ENCODE peak calls at places on chromosome 4, in eight cellular contexts. L is A549, R is H1, H is tibial nerve, X is esophagus muscularis mucosa, Q is suprapubic skin, B is stomach, N is HepG2. I is an unnamed sample. For H3K4me1, the result is how much of the 10 kb centered on the place peaks cover.

GRCh38 chr4:27692098-27692679 is 831.5 kb downstream of the STIM2 start:
- DNase-seq in L (peak), R (no peak), H (no peak), X (no peak), Q (no peak), B (no peak), N (peak), I (no peak)

GRCh38 chr4:164904336-164904735 is 27.4 kb downstream of the APELA start:
- DNase-seq in L (no peak), R (no peak), H (no peak), X (no peak), Q (no peak), B (no peak), N (no peak), I (no peak)

GRCh38 chr4:185591679-185592141 is 56.4 kb upstream of the PDLIM3 start:
- DNase-seq in L (no peak), R (no peak), H (no peak), X (no peak), Q (no peak), B (no peak), N (peak), I (no peak)

GRCh38 chr4:1871471-1872021 is 353 bp downstream of the NSD2 start:
- DNase-seq in L (peak), R (peak), H (no peak), X (no peak), Q (peak), B (no peak), N (no peak), I (peak)

GRCh38 chr4:54837576-54838140 is 179.9 kb downstream of the KIT start:
- DNase-seq in L (no peak), R (no peak), H (no peak), X (no peak), Q (no peak), B (no peak), N (no peak), I (no peak)

GRCh38 chr4:82865592-82865991 is 25.4 kb downstream of the SEC31A start:
- DNase-seq in L (peak), R (no peak), H (peak), X (no peak), Q (no peak), B (no peak), N (peak), I (no peak)

GRCh38 chr4:128427832-128428366 is 140.3 kb upstream of the PGRMC2 start:
- DNase-seq in L (peak), R (no peak), H (peak), X (no peak), Q (no peak), B (peak), N (peak), I (no peak)

GRCh38 chr4:68216501-68216900 is 29.0 kb downstream of the TMPRSS11B start:
- DNase-seq in L (no peak), R (no peak), H (no peak), X (no peak), Q (no peak), B (no peak), N (no peak), I (no peak)

GRCh38 chr4:87179751-87180150 is 40.7 kb downstream of the KLHL8 start:
- DNase-seq in L (no peak), R (no peak), H (no peak), X (no peak), Q (no peak), B (no peak), N (no peak), I (no peak)

GRCh38 chr4:52197351-52197750 is 146.2 kb downstream of the SPATA18 start:
- DNase-seq in L (no peak), R (no peak), H (no peak), X (no peak), Q (no peak), B (no peak), N (no peak), I (no peak)

GRCh38 chr4:81482344-81482743 is 10.6 kb upstream of the RASGEF1B start:
- DNase-seq in L (no peak), R (no peak), H (no peak), X (no peak), Q (no peak), B (no peak), N (no peak), I (no peak)

GRCh38 chr4:55768291-55768690 is 51.3 kb upstream of the EXOC1L start:
- DNase-seq in L (peak), R (no peak), H (no peak), X (no peak), Q (no peak), B (no peak), N (peak), I (no peak)

DNA sequence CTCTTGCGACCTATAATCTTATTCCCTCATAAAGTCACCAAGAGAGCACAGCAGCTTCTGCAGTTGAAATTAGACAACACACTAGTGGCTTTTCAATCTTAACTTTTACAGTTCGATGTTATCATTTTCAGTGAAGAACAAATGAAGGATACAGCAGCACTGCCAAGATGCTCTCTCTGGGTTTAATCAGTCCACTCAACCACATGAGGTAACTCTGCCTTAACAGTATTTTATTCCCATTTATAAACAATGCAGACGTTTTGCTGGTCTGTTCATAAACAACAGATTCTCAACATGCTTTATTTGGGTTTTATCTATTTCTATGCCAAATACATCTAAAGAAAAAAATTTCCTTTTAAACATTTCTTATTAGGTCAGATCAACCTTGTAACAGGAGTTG is 646.0 kb upstream of the FAM241A start:
- DNase-seq in L (no peak), R (no peak), H (no peak), X (no peak), Q (no peak), B (no peak), N (no peak), I (no peak)
- TF ChIP-seq EP300 in L (no peak), R (no peak), H (no peak), X (no peak), Q (no peak), B (no peak), N (no peak), I (no peak)

DNA sequence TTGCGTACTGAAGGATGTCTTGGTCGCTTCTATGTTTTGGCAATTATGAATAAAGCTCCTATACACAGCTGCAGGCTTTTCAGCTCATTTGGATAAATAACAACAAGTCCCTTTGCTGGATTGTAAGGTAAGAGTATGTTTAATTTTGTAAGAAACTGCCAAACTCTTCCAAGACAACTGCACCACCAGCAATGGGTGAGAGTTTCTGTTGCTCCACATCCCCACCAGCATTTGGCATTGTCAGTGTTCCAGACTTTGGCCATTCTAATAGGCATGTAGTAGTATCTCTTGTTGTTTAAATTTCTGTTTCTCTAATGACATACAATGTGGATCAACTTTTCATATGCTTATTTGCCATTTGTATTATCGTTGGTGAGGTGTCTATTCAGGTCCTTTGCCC is 44.3 kb downstream of the FNIP2 start:
- DNase-seq in L (no peak), R (no peak), H (no peak), X (no peak), Q (no peak), B (no peak), N (no peak), I (no peak)
- H3K4me1 ChIP-seq in L (under half), R (under half), H (under half), X (half or more), Q (under half), B (half or more), N (half or more), I (under half)

DNA sequence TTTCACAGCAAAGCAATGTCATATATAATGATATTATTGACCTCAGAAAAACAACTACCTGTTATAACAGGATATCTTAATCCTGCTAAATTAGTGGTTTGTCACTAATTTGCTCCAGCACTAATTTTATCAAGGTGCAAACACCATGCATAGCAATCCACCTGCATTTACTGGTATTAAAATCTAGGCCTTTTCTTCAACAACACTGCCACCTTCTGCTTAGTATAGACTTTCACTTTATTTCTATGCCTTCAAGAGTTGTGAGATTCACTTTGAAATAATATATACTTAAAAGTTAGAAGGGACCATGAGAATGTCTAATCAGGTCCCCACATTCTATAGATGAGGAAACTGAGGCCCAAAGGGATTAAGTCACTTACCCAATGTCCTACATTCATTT is 82.1 kb upstream of the IQCM start:
- DNase-seq in L (peak), R (no peak), H (no peak), X (no peak), Q (no peak), B (no peak), N (no peak), I (no peak)
- H3K27ac ChIP-seq in L (no peak), R (no peak), H (no peak), X (no peak), Q (no peak), B (no peak), N (no peak), I (no peak)

GRCh38 chr4:138007572-138007971 is 234.6 kb downstream of the SLC7A11 start:
- DNase-seq in L (no peak), R (no peak), H (no peak), X (no peak), Q (no peak), B (no peak), N (peak), I (no peak)
- TF ChIP-seq EP300 in L (no peak), R (no peak), H (no peak), X (no peak), Q (no peak), B (no peak), N (no peak), I (no peak)

GRCh38 chr4:124420166-124420695 is 292.3 kb downstream of the ANKRD50 start:
- DNase-seq in L (no peak), R (no peak), H (no peak), X (no peak), Q (no peak), B (no peak), N (no peak), I (no peak)

GRCh38 chr4:124414641-124415040 is 297.9 kb downstream of the ANKRD50 start:
- DNase-seq in L (no peak), R (no peak), H (no peak), X (no peak), Q (no peak), B (no peak), N (no peak), I (no peak)

GRCh38 chr4:124415206-124415605 is 297.3 kb downstream of the ANKRD50 start:
- DNase-seq in L (no peak), R (no peak), H (no peak), X (no peak), Q (no peak), B (no peak), N (no peak), I (no peak)
- H3K4me1 ChIP-seq in L (under half), R (under half), H (under half), X (under half), Q (under half), B (under half), N (under half), I (under half)

DNA sequence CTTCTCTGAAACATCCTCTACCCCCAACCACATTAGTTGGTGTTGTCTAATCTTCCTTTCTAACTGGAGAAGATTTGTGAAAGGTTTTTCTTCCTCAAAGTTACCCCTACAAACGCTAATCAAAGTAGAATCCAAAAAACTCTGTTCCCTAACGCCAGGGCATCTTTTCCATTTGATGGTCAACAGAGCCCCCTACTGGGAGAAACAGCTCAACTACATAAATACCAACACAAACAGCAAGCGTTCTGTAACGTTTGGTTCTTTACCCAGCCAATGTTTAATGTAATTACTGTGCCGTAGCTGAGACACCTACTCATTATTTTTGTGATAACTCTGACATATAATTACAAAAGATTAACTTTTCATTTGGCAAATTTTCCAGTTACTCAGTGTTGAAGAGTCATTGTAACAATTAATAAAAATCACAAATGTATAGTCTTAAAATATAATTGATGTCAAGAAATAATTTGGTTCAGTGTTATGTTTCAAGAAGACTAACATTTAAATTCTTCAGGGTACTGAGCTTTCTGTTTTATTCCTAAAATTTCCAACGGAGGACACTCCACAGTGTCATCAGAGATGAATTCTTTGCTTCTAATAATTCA is 94.9 kb upstream of the TBC1D9 start:
- DNase-seq in L (peak), R (peak), H (peak), X (no peak), Q (no peak), B (peak), N (peak), I (peak)
- H3K27ac ChIP-seq in L (no peak), R (no peak), H (no peak), X (no peak), Q (no peak), B (no peak), N (no peak), I (no peak)

DNA sequence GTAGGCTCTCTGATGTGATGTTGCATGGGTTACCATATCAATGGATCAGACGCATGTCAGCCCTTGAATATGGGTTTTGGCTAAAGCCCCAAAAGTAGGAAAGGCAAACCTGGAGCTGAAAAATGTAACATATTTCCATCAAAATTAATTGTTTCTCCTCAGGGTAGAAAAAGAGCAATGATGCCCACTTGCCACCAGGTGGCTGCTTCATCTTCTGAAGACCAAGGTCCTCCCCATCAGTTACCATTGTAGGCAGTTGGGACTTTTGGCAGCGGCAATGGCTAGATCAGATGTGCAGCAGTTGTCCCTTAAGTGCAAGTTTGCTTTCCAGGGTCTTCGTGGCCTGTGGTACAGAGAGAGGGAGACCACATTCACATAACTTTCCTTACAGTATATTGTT is 118.2 kb downstream of the NAF1 start:
- DNase-seq in L (peak), R (no peak), H (no peak), X (no peak), Q (no peak), B (peak), N (peak), I (no peak)
- TF ChIP-seq EP300 in L (no peak), R (no peak), H (no peak), X (no peak), Q (no peak), B (no peak), N (no peak), I (no peak)

GRCh38 chr4:153512952-153513500 is 46.9 kb downstream of the TMEM131L start:
- DNase-seq in L (no peak), R (no peak), H (no peak), X (no peak), Q (no peak), B (no peak), N (no peak), I (no peak)

GRCh38 chr4:153509724-153510123 is 43.6 kb downstream of the TMEM131L start:
- DNase-seq in L (no peak), R (no peak), H (no peak), X (no peak), Q (no peak), B (no peak), N (peak), I (no peak)

GRCh38 chr4:153511104-153511503 is 44.9 kb downstream of the TMEM131L start:
- DNase-seq in L (no peak), R (no peak), H (no peak), X (no peak), Q (no peak), B (no peak), N (no peak), I (no peak)

GRCh38 chr4:153512162-153512852 is 46.1 kb downstream of the TMEM131L start:
- DNase-seq in L (no peak), R (no peak), H (no peak), X (no peak), Q (no peak), B (no peak), N (no peak), I (no peak)

DNA sequence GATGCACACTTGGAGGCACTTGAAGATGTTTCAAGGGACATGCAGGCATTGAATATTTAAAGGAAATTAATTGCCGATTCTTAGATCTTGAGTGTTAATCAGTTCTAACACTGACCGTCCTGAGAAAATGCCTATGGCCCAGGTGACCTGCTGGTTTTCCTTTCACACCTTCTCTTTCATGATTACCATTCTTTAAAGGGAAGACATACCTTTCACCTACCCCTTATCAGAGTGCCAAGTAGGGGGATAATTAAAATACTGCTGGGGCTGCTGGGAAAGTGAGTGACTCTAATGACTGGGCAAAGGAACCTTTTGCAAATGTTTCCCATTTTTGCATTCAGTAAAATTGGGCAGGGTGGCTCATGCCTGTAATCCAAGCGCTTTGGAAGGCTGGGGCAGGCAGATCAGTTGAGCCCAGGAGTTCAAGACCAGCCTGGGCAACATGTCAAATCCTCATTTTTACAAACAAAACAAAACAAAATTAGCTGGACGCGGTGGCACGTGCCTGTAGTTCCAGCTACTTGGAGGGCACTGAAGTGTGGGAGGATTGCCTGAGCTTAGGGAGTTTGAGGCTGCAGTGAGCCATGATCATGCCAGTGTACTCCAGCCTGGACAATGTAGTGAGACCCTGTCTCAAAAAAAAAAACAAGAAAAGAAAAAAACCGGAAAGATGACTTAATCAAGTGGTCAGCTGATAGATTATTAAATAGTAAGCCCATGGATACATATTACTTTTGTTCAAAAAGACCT is 44.3 kb downstream of the TMEM131L start:
- DNase-seq in L (no peak), R (peak), H (no peak), X (no peak), Q (no peak), B (no peak), N (no peak), I (no peak)
- H3K4me1 ChIP-seq in L (under half), R (under half), H (under half), X (under half), Q (under half), B (under half), N (half or more), I (under half)

DNA sequence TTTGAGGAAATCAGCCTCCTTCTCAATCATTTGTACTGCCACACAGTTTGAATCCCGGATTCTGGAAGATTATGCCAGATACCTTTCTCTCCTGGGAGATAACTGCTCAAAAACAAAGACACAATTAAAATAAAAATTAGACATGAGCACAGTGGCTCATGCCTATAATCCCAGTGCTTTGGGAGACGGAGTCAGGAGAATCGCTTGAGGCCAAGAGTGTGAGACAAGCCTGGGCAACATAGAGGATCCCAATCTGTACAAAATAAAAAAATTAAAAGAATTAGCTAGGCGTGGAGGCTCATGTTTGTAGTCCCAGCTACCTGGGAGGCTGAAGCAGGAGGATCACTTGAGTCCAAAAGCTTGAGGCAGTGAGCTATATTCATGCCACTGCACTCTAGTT is 376.3 kb upstream of the ZFP42 start:
- DNase-seq in L (no peak), R (no peak), H (no peak), X (no peak), Q (no peak), B (no peak), N (no peak), I (no peak)
- H3K27ac ChIP-seq in L (no peak), R (no peak), H (no peak), X (no peak), Q (no peak), B (no peak), N (no peak), I (no peak)